ENCODE peak calls at places on chromosomes 7 and 10, in seven cellular contexts. M is NCI-H2081, E is A172, Y is non-pigmented ciliary epithelial cell, H is HFF-Myc, N is RWPE1, J is Right ventricle myocardium superior. U is an unnamed sample.

GRCh38 chr10:76113952-76114351 is 682.5 kb downstream of the LRMDA start:
- DNase-seq in E (peak), M (no peak), J (no peak), H (no peak), Y (no peak), N (peak), U (no peak)

GRCh38 chr10:48981310-48981907 is 41.8 kb upstream of the LRRC18 start:
- DNase-seq in J (peak), H (peak), N (peak), E (peak), Y (no peak), M (no peak), U (peak)

GRCh38 chr10:19704544-19704943 is 111.7 kb upstream of the PLXDC2 start:
- DNase-seq in N (no peak), Y (no peak), J (no peak), H (no peak), M (no peak), E (no peak), U (no peak)

GRCh38 chr7:44065431-44066110 is at the start of gene PGAM2:
- DNase-seq in N (no peak), Y (no peak), H (no peak), J (peak), M (peak), E (no peak), U (no peak)

GRCh38 chr10:34102237-34102673 is 712.8 kb downstream of the PARD3 start:
- DNase-seq in Y (no peak), E (no peak), H (no peak), J (peak), M (no peak), N (no peak), U (no peak)

GRCh38 chr10:133364645-133365431 is 7.0 kb upstream of the FUOM start:
- DNase-seq in E (no peak), M (peak), Y (no peak), N (no peak), J (peak), H (no peak), U (no peak)

GRCh38 chr7:155533827-155534690 is 12.3 kb downstream of the CNPY1 start:
- DNase-seq in Y (no peak), M (no peak), N (peak), J (no peak), E (no peak), H (no peak), U (no peak)

GRCh38 chr10:132163278-132163765 is 23.4 kb upstream of the DPYSL4 start:
- DNase-seq in Y (no peak), N (peak), M (no peak), E (peak), H (no peak), J (peak), U (no peak)

GRCh38 chr7:120272896-120273475 is at the start of gene KCND2:
- DNase-seq in Y (no peak), E (no peak), M (peak), H (no peak), J (no peak), N (peak), U (no peak)

GRCh38 chr10:12638103-12638502 is 288.8 kb downstream of the CAMK1D start:
- DNase-seq in M (peak), J (no peak), H (peak), E (peak), N (no peak), Y (no peak), U (no peak)

GRCh38 chr7:140079121-140079536 is 16.4 kb upstream of the PARP12 start:
- DNase-seq in Y (no peak), M (no peak), N (no peak), E (peak), H (no peak), J (no peak), U (no peak)

GRCh38 chr7:138125119-138125518 is 48.9 kb downstream of the AKR1D1 start:
- DNase-seq in E (peak), N (peak), Y (no peak), H (no peak), M (no peak), J (no peak), U (no peak)

U was measured in GDM1.